ENCODE peak calls at places on chromosomes 1 and 21, in four cellular contexts. One of them, this sample, is unnamed. For H3K4me1 and H3K27me3, the result is how much of the 10 kb centered on the place peaks cover.

GRCh38 chr1:243601720-243602119 is 248.3 kb downstream of the AKT3 start:
- DNase-seq in PC-3: no peak
- DNase-seq in right cardiac atrium: no peak
- DNase-seq in PC-9: no peak
- DNase-seq in this sample: no peak

GRCh38 chr1:179867493-179868330 is 9.9 kb downstream of the TOR1AIP2 start:
- DNase-seq in PC-3: peak
- DNase-seq in right cardiac atrium: no peak
- DNase-seq in PC-9: no peak
- DNase-seq in this sample: peak

GRCh38 chr1:53766766-53767409 is 27.9 kb upstream of the GLIS1 start:
- DNase-seq in right cardiac atrium: no peak
- DNase-seq in PC-9: no peak
- DNase-seq in PC-3: no peak
- DNase-seq in this sample: no peak

GRCh38 chr21:28781602-28782274 is 210.9 kb downstream of the LTN1 start:
- DNase-seq in PC-9: no peak
- DNase-seq in PC-3: peak
- DNase-seq in right cardiac atrium: no peak
- DNase-seq in this sample: no peak

GRCh38 chr1:244840219-244840794 is 4.8 kb downstream of the COX20 start:
- DNase-seq in PC-9: no peak
- DNase-seq in PC-3: no peak
- DNase-seq in right cardiac atrium: no peak
- DNase-seq in this sample: no peak

GRCh38 chr1:235455806-235456205 is 48.4 kb downstream of the B3GALNT2 start:
- DNase-seq in PC-3: no peak
- DNase-seq in PC-9: no peak
- DNase-seq in right cardiac atrium: no peak
- DNase-seq in this sample: no peak

GRCh38 chr1:66711420-66711819 is 40.8 kb upstream of the DYNLT5 start:
- DNase-seq in right cardiac atrium: no peak
- DNase-seq in PC-9: no peak
- DNase-seq in PC-3: peak
- DNase-seq in this sample: no peak

GRCh38 chr1:205369621-205370230 is 13.0 kb upstream of the KLHDC8A start:
- DNase-seq in PC-3: no peak
- DNase-seq in PC-9: no peak
- DNase-seq in right cardiac atrium: no peak
- DNase-seq in this sample: no peak

GRCh38 chr1:150895618-150896017 is 8.7 kb downstream of the CTXND2 start:
- DNase-seq in PC-3: peak
- DNase-seq in PC-9: peak
- DNase-seq in right cardiac atrium: no peak
- DNase-seq in this sample: no peak

GRCh38 chr1:107262472-107263286 is 121.8 kb downstream of the NTNG1 start:
- DNase-seq in PC-3: peak
- DNase-seq in right cardiac atrium: no peak
- DNase-seq in PC-9: no peak
- DNase-seq in this sample: no peak

GRCh38 chr1:93177991-93178390 is 2.2 kb downstream of the TMED5 start:
- DNase-seq in PC-9: peak
- DNase-seq in PC-3: peak
- DNase-seq in right cardiac atrium: no peak
- DNase-seq in this sample: no peak

GRCh38 chr1:211703812-211704566 is 28.6 kb upstream of the NEK2 start:
- DNase-seq in PC-9: no peak
- DNase-seq in PC-3: peak
- DNase-seq in right cardiac atrium: no peak
- DNase-seq in this sample: no peak

GRCh38 chr1:3943806-3944620 is 43.9 kb upstream of the C1orf174 start:
- DNase-seq in right cardiac atrium: no peak
- DNase-seq in PC-9: no peak
- DNase-seq in PC-3: no peak
- DNase-seq in this sample: no peak

GRCh38 chr1:35441926-35442579 is 115.2 kb downstream of the KIAA0319L start:
- DNase-seq in PC-9: no peak
- DNase-seq in PC-3: no peak
- DNase-seq in right cardiac atrium: no peak
- DNase-seq in this sample: no peak

GRCh38 chr21:46099476-46099875 is 1.6 kb downstream of the COL6A2 start:
- DNase-seq in PC-3: peak
- DNase-seq in right cardiac atrium: peak
- DNase-seq in PC-9: no peak
- DNase-seq in this sample: peak

GRCh38 chr1:76035053-76035452 is 39.5 kb upstream of the ST6GALNAC3 start:
- DNase-seq in PC-3: peak
- DNase-seq in PC-9: no peak
- DNase-seq in right cardiac atrium: no peak
- DNase-seq in this sample: no peak

GRCh38 chr21:32307706-32308105 is 9.1 kb downstream of the MRAP start:
- DNase-seq in PC-3: no peak
- DNase-seq in right cardiac atrium: no peak
- DNase-seq in PC-9: no peak
- DNase-seq in this sample: no peak

GRCh38 chr1:118960026-118960561 is 28.0 kb downstream of the TBX15 start:
- DNase-seq in right cardiac atrium: no peak
- DNase-seq in PC-3: peak
- DNase-seq in PC-9: no peak
- DNase-seq in this sample: no peak

GRCh38 chr1:93471284-93471683 is 23.4 kb downstream of the FNBP1L start:
- DNase-seq in PC-3: no peak
- DNase-seq in right cardiac atrium: no peak
- DNase-seq in PC-9: no peak
- DNase-seq in this sample: no peak

GRCh38 chr1:39926343-39926769 is 24.6 kb upstream of the MYCL start:
- DNase-seq in PC-9: no peak
- DNase-seq in PC-3: no peak
- DNase-seq in right cardiac atrium: no peak
- DNase-seq in this sample: no peak

GRCh38 chr1:77375990-77376389 is 94.2 kb downstream of the AK5 start:
- DNase-seq in PC-3: no peak
- DNase-seq in PC-9: no peak
- DNase-seq in right cardiac atrium: no peak
- DNase-seq in this sample: no peak

GRCh38 chr1:2084306-2084705 is 34.1 kb downstream of the PRKCZ start:
- DNase-seq in PC-3: no peak
- DNase-seq in right cardiac atrium: peak
- DNase-seq in PC-9: no peak
- DNase-seq in this sample: no peak

GRCh38 chr1:172939475-172939874 is 111.3 kb downstream of the TNFSF18 start:
- DNase-seq in PC-9: no peak
- DNase-seq in right cardiac atrium: no peak
- DNase-seq in PC-3: no peak
- DNase-seq in this sample: no peak

GRCh38 chr1:26852701-26853100 is 10.2 kb upstream of the SFN start:
- DNase-seq in PC-3: no peak
- DNase-seq in PC-9: no peak
- DNase-seq in right cardiac atrium: no peak
- DNase-seq in this sample: no peak

GRCh38 chr1:64508521-64509096 is 38.7 kb downstream of the CACHD1 start:
- DNase-seq in right cardiac atrium: no peak
- DNase-seq in PC-9: no peak
- DNase-seq in PC-3: no peak
- DNase-seq in this sample: no peak

DNA sequence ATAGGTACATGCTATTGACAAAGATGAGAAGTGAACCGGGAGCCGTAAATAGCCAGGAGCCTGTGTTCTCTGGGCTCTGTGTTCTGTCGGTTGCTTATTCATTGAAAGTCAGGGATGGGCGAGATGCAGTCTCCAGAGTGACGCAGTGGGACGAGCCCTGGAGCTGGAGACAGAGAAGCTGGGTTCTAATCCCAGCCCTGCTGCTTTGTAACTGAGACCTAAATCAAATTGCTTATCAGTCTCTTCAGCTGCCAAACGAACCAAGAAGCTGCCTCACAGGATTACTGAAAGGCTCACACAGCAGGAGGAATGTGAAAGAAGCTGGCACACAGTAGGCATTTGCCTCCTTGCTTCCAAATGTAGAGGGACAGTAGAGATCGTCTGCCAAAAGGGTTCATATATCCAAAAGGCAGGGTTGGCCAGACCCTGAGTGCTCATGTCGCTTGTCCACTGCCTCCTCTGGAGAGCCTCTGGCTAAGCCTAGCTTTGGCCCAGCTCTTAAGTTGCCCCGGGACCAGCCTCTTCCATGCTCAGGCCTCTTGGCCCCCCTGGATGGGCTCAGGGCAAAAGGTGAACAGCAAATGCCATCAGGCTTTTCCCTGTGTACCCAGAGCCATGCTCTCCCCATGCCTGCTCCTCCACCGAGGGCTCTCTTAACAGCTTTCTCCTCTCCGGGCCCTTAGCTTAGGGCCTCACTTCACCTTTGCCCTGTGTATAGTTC is 134.2 kb upstream of the IPO9 start:
- DNase-seq in PC-9: no peak
- DNase-seq in PC-3: no peak
- DNase-seq in right cardiac atrium: peak
- DNase-seq in this sample: no peak
- H3K4me1 ChIP-seq in PC-9: under half
- H3K4me1 ChIP-seq in PC-3: under half
- H3K4me1 ChIP-seq in right cardiac atrium: under half
- H3K4me1 ChIP-seq in this sample: half or more

GRCh38 chr1:47229884-47230691 is 1.9 kb downstream of the TAL1 start:
- DNase-seq in right cardiac atrium: no peak
- DNase-seq in PC-9: no peak
- DNase-seq in PC-3: no peak
- DNase-seq in this sample: no peak
- H3K27ac ChIP-seq in right cardiac atrium: peak
- H3K27ac ChIP-seq in PC-9: no peak
- H3K27ac ChIP-seq in PC-3: no peak
- H3K27ac ChIP-seq in this sample: peak

GRCh38 chr1:41102208-41102607 is 80.7 kb upstream of the SLFNL1 start:
- DNase-seq in right cardiac atrium: peak
- DNase-seq in PC-3: peak
- DNase-seq in PC-9: peak
- DNase-seq in this sample: peak
- H3K27me3 ChIP-seq in right cardiac atrium: under half
- H3K27me3 ChIP-seq in PC-3: under half
- H3K27me3 ChIP-seq in PC-9: under half
- H3K27me3 ChIP-seq in this sample: under half

DNA sequence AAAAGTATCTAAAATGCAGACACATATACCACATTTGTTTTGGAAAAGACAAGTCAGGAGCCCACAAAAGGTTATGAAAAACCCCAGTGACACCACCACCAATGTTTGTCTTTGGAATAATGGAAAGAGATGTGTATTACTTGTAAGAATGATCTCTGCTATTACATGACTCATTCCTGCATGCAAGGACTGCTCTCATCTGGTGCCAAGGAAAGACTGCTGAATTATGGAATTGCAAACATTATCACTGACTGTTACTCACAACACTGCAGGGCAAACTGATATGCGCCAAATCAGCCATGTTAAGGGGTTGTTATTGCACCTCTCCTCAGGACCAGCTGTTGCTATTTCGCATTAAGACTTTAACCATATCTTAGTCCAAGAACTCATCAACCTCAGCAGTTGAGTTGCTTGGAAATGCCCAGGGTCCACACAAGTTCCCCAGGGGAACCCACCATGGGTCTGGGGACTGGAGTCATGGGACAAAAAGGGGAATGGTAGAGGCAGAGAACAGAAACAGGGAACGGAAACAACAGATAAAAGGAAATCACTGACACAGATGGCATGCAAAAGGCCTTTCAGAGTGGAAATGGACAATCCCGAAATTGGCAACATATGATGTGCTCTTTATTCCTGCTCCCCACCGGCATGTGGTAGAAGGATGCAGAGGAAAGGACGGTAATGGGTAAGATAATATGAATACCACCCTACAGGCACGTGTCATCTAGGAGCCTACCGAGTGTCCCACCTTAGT is 34.4 kb downstream of the CAPZB start:
- DNase-seq in PC-9: peak
- DNase-seq in right cardiac atrium: peak
- DNase-seq in PC-3: peak
- DNase-seq in this sample: no peak
- H3K4me1 ChIP-seq in PC-9: under half
- H3K4me1 ChIP-seq in right cardiac atrium: under half
- H3K4me1 ChIP-seq in PC-3: under half
- H3K4me1 ChIP-seq in this sample: half or more

GRCh38 chr1:175978926-175979325 is 228.2 kb downstream of the COP1 start:
- DNase-seq in PC-9: no peak
- DNase-seq in PC-3: no peak
- DNase-seq in right cardiac atrium: no peak
- DNase-seq in this sample: no peak

GRCh38 chr1:175984057-175984812 is 222.9 kb downstream of the COP1 start:
- DNase-seq in PC-3: no peak
- DNase-seq in right cardiac atrium: peak
- DNase-seq in PC-9: no peak
- DNase-seq in this sample: no peak

GRCh38 chr1:175981128-175981527 is 226.0 kb downstream of the COP1 start:
- DNase-seq in PC-9: no peak
- DNase-seq in PC-3: no peak
- DNase-seq in right cardiac atrium: no peak
- DNase-seq in this sample: no peak

DNA sequence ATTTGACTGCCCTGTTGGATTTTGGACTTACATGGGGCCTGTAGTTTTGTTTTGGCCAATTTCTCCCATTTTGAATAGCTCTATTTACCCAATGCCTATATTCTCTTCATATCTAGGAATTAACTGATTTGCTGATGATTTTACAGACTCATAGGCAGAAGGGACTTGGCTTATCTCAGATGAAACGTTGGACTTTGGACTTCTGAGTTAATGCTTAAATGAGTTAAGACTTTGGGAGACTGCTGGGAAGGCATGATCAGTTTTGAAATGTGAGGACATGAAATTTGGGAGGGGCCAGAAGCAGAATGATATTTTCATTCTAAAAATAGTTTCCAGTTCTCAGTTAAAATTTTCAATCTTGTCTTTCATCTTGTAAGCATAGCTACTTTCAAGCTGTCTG is 222.3 kb downstream of the COP1 start:
- DNase-seq in right cardiac atrium: no peak
- DNase-seq in PC-9: no peak
- DNase-seq in PC-3: no peak
- DNase-seq in this sample: no peak
- H3K27ac ChIP-seq in right cardiac atrium: no peak
- H3K27ac ChIP-seq in PC-9: no peak
- H3K27ac ChIP-seq in PC-3: no peak
- H3K27ac ChIP-seq in this sample: no peak

DNA sequence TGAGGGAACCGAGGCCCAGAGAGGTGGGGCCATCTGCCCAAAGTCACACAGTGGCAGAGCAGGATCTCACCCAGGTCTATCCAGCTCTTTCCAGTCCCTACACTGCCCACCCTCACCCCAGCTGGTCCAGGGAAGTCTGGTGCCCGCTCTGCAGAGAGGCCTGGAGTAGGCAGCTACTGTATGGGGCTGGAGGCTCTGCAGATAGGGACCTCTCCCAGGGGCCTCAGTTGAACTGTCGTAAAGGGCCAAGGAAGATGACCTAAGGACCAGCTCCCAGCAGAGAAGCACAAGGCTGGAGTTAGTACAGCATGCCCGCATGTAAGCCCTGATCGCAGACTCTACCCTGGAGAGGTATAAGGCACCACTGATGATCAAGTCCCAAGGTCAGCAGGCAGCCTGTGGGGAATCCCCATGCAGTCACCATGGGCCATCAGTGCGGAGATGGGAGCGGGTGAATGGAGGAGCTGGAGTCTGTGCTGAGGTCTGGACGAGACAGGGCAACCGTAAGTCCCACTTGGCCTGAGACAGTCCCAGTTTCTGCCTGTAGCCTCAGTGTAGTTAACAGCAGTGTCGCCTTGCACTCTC is 320.2 kb downstream of the MATN1 start:
- DNase-seq in right cardiac atrium: no peak
- DNase-seq in PC-3: no peak
- DNase-seq in PC-9: no peak
- DNase-seq in this sample: no peak
- H3K27me3 ChIP-seq in right cardiac atrium: under half
- H3K27me3 ChIP-seq in PC-3: under half
- H3K27me3 ChIP-seq in PC-9: under half
- H3K27me3 ChIP-seq in this sample: under half

GRCh38 chr1:175524003-175524402 is 219.4 kb downstream of the TNR start:
- DNase-seq in PC-3: no peak
- DNase-seq in right cardiac atrium: no peak
- DNase-seq in PC-9: no peak
- DNase-seq in this sample: no peak
- H3K4me1 ChIP-seq in PC-3: under half
- H3K4me1 ChIP-seq in right cardiac atrium: under half
- H3K4me1 ChIP-seq in PC-9: under half
- H3K4me1 ChIP-seq in this sample: under half

This sample was measured in left ventricle myocardium inferior.